ENCODE peak calls at places on chromosomes 1 and 21, in six cellular contexts. One of them, this sample, is unnamed.
A peak's percentile ranks its signal among the peaks of the same experiment; 100 is the strongest.

GRCh38 chr21:18443686-18444085 is 40.1 kb upstream of the TMPRSS15 start:
- DNase-seq in KG1: no peak
- DNase-seq in activated T-cell treated with anti-CD3 and anti-CD28 coated beads, Interleukin-2, amount 50 U/mL, for 24 hours: no peak
- DNase-seq in mammary epithelial cell: no peak
- DNase-seq in GM13977: no peak
- DNase-seq in dorsolateral prefrontal cortex: no peak
- DNase-seq in this sample: no peak

GRCh38 chr1:243837907-243838546 is 12.0 kb downstream of the AKT3 start:
- DNase-seq in activated T-cell treated with anti-CD3 and anti-CD28 coated beads, Interleukin-2, amount 50 U/mL, for 24 hours: no peak
- DNase-seq in GM13977: no peak
- DNase-seq in dorsolateral prefrontal cortex: no peak
- DNase-seq in KG1: no peak
- DNase-seq in mammary epithelial cell: no peak
- DNase-seq in this sample: no peak

GRCh38 chr1:180502361-180503273 is at the start of gene ACBD6:
- DNase-seq in dorsolateral prefrontal cortex: peak; percentile 77
- DNase-seq in activated T-cell treated with anti-CD3 and anti-CD28 coated beads, Interleukin-2, amount 50 U/mL, for 24 hours: peak; percentile 93
- DNase-seq in GM13977: peak; percentile 93
- DNase-seq in mammary epithelial cell: peak; percentile 89
- DNase-seq in KG1: peak; percentile 93
- DNase-seq in this sample: peak; percentile 84

GRCh38 chr1:28163496-28164120 is 12.9 kb downstream of the PTAFR start:
- DNase-seq in GM13977: no peak
- DNase-seq in activated T-cell treated with anti-CD3 and anti-CD28 coated beads, Interleukin-2, amount 50 U/mL, for 24 hours: no peak
- DNase-seq in dorsolateral prefrontal cortex: peak; percentile 78
- DNase-seq in KG1: no peak
- DNase-seq in mammary epithelial cell: no peak
- DNase-seq in this sample: peak; percentile 96

GRCh38 chr21:31530918-31531705 is 128.4 kb upstream of the SOD1 start:
- DNase-seq in dorsolateral prefrontal cortex: peak; percentile 26
- DNase-seq in activated T-cell treated with anti-CD3 and anti-CD28 coated beads, Interleukin-2, amount 50 U/mL, for 24 hours: no peak
- DNase-seq in GM13977: no peak
- DNase-seq in KG1: no peak
- DNase-seq in mammary epithelial cell: no peak
- DNase-seq in this sample: no peak

GRCh38 chr1:247209306-247209900 is 37.6 kb upstream of the ZNF124 start:
- DNase-seq in GM13977: no peak
- DNase-seq in dorsolateral prefrontal cortex: no peak
- DNase-seq in mammary epithelial cell: no peak
- DNase-seq in KG1: no peak
- DNase-seq in activated T-cell treated with anti-CD3 and anti-CD28 coated beads, Interleukin-2, amount 50 U/mL, for 24 hours: no peak
- DNase-seq in this sample: no peak

GRCh38 chr1:187605736-187606135 is 777.0 kb downstream of the PLA2G4A start:
- DNase-seq in GM13977: no peak
- DNase-seq in activated T-cell treated with anti-CD3 and anti-CD28 coated beads, Interleukin-2, amount 50 U/mL, for 24 hours: no peak
- DNase-seq in dorsolateral prefrontal cortex: no peak
- DNase-seq in KG1: no peak
- DNase-seq in mammary epithelial cell: no peak
- DNase-seq in this sample: no peak

GRCh38 chr1:162976628-162977027 is 92.5 kb upstream of the RGS4 start:
- DNase-seq in mammary epithelial cell: peak; percentile 84
- DNase-seq in dorsolateral prefrontal cortex: no peak
- DNase-seq in activated T-cell treated with anti-CD3 and anti-CD28 coated beads, Interleukin-2, amount 50 U/mL, for 24 hours: no peak
- DNase-seq in KG1: no peak
- DNase-seq in GM13977: no peak
- DNase-seq in this sample: no peak

GRCh38 chr1:205435904-205436573 is 14.2 kb upstream of the LEMD1 start:
- DNase-seq in mammary epithelial cell: no peak
- DNase-seq in KG1: no peak
- DNase-seq in GM13977: no peak
- DNase-seq in dorsolateral prefrontal cortex: peak; percentile 47
- DNase-seq in activated T-cell treated with anti-CD3 and anti-CD28 coated beads, Interleukin-2, amount 50 U/mL, for 24 hours: no peak
- DNase-seq in this sample: peak; percentile 86

GRCh38 chr1:198553017-198553416 is 12.5 kb upstream of the ATP6V1G3 start:
- DNase-seq in activated T-cell treated with anti-CD3 and anti-CD28 coated beads, Interleukin-2, amount 50 U/mL, for 24 hours: no peak
- DNase-seq in GM13977: no peak
- DNase-seq in mammary epithelial cell: no peak
- DNase-seq in KG1: no peak
- DNase-seq in dorsolateral prefrontal cortex: no peak
- DNase-seq in this sample: no peak